ENCODE peak calls at places on chromosomes 1 and 21, in five cellular contexts. One of them, this sample, is unnamed. For H3K27me3, the result is how much of the 10 kb centered on the place peaks cover.

GRCh38 chr1:69911301-69911801 is 294.0 kb downstream of the LRRC40 start:
- DNase-seq in PC-9: no peak
- DNase-seq in lower lobe of right lung: no peak
- DNase-seq in tibial nerve: no peak
- DNase-seq in ascending aorta: no peak
- DNase-seq in this sample: no peak

GRCh38 chr21:21860888-21861287 is 862.7 kb downstream of the NCAM2 start:
- DNase-seq in PC-9: no peak
- DNase-seq in lower lobe of right lung: no peak
- DNase-seq in tibial nerve: no peak
- DNase-seq in ascending aorta: no peak
- DNase-seq in this sample: no peak

GRCh38 chr1:85275701-85276289 is 637 bp downstream of the BCL10 start:
- DNase-seq in PC-9: no peak
- DNase-seq in lower lobe of right lung: no peak
- DNase-seq in tibial nerve: no peak
- DNase-seq in ascending aorta: no peak
- DNase-seq in this sample: no peak

GRCh38 chr1:208172389-208173140 is 71.6 kb downstream of the PLXNA2 start:
- DNase-seq in PC-9: no peak
- DNase-seq in lower lobe of right lung: no peak
- DNase-seq in tibial nerve: no peak
- DNase-seq in ascending aorta: no peak
- DNase-seq in this sample: no peak

GRCh38 chr1:229756666-229757065 is 130.6 kb downstream of the URB2 start:
- DNase-seq in PC-9: peak
- DNase-seq in lower lobe of right lung: no peak
- DNase-seq in tibial nerve: no peak
- DNase-seq in ascending aorta: no peak
- DNase-seq in this sample: no peak

GRCh38 chr1:169572184-169572583 is 14.1 kb downstream of the F5 start:
- DNase-seq in PC-9: no peak
- DNase-seq in lower lobe of right lung: no peak
- DNase-seq in tibial nerve: no peak
- DNase-seq in ascending aorta: no peak
- DNase-seq in this sample: no peak

GRCh38 chr21:34939673-34940321 is 109.3 kb downstream of the RUNX1 start:
- DNase-seq in PC-9: no peak
- DNase-seq in lower lobe of right lung: no peak
- DNase-seq in tibial nerve: no peak
- DNase-seq in ascending aorta: no peak
- DNase-seq in this sample: no peak

GRCh38 chr1:153928245-153928644 is 5.5 kb upstream of the GATAD2B start:
- DNase-seq in PC-9: no peak
- DNase-seq in lower lobe of right lung: no peak
- DNase-seq in tibial nerve: no peak
- DNase-seq in ascending aorta: no peak
- DNase-seq in this sample: no peak

GRCh38 chr1:64963466-64963865 is 2.9 kb downstream of the JAK1 start:
- DNase-seq in PC-9: no peak
- DNase-seq in lower lobe of right lung: no peak
- DNase-seq in tibial nerve: no peak
- DNase-seq in ascending aorta: no peak
- DNase-seq in this sample: no peak

GRCh38 chr1:248892590-248892989 is 13.4 kb upstream of the PGBD2 start:
- DNase-seq in PC-9: no peak
- DNase-seq in lower lobe of right lung: no peak
- DNase-seq in tibial nerve: no peak
- DNase-seq in ascending aorta: no peak
- DNase-seq in this sample: no peak
- TF ChIP-seq CTCF in PC-9: no peak
- TF ChIP-seq CTCF in lower lobe of right lung: no peak
- TF ChIP-seq CTCF in tibial nerve: no peak
- TF ChIP-seq CTCF in ascending aorta: no peak
- TF ChIP-seq CTCF in this sample: no peak

GRCh38 chr1:164561007-164561406 is 2.0 kb downstream of the PBX1 start:
- DNase-seq in PC-9: no peak
- DNase-seq in lower lobe of right lung: no peak
- DNase-seq in tibial nerve: no peak
- DNase-seq in ascending aorta: no peak
- DNase-seq in this sample: no peak

GRCh38 chr1:164560504-164560903 is 1.5 kb downstream of the PBX1 start:
- DNase-seq in PC-9: no peak
- DNase-seq in lower lobe of right lung: no peak
- DNase-seq in tibial nerve: no peak
- DNase-seq in ascending aorta: no peak
- DNase-seq in this sample: no peak

GRCh38 chr1:164560076-164560475 is 1.1 kb downstream of the PBX1 start:
- DNase-seq in PC-9: no peak
- DNase-seq in lower lobe of right lung: no peak
- DNase-seq in tibial nerve: no peak
- DNase-seq in ascending aorta: no peak
- DNase-seq in this sample: no peak

GRCh38 chr1:164558461-164559341 is at the start of gene PBX1:
- DNase-seq in PC-9: peak
- DNase-seq in lower lobe of right lung: peak
- DNase-seq in tibial nerve: peak
- DNase-seq in ascending aorta: peak
- DNase-seq in this sample: peak

GRCh38 chr1:164559342-164560070 is 522 bp downstream of the PBX1 start:
- DNase-seq in PC-9: peak
- DNase-seq in lower lobe of right lung: peak
- DNase-seq in tibial nerve: no peak
- DNase-seq in ascending aorta: no peak
- DNase-seq in this sample: no peak
- H3K27ac ChIP-seq in PC-9: peak
- H3K27ac ChIP-seq in lower lobe of right lung: peak
- H3K27ac ChIP-seq in tibial nerve: peak
- H3K27ac ChIP-seq in ascending aorta: peak
- H3K27ac ChIP-seq in this sample: no peak

GRCh38 chr1:151830055-151830454 is 1.5 kb downstream of the RORC start:
- DNase-seq in PC-9: no peak
- DNase-seq in lower lobe of right lung: no peak
- DNase-seq in tibial nerve: no peak
- DNase-seq in ascending aorta: no peak
- DNase-seq in this sample: no peak
- H3K27me3 ChIP-seq in PC-9: under half
- H3K27me3 ChIP-seq in lower lobe of right lung: under half
- H3K27me3 ChIP-seq in tibial nerve: under half
- H3K27me3 ChIP-seq in ascending aorta: under half
- H3K27me3 ChIP-seq in this sample: under half

DNA sequence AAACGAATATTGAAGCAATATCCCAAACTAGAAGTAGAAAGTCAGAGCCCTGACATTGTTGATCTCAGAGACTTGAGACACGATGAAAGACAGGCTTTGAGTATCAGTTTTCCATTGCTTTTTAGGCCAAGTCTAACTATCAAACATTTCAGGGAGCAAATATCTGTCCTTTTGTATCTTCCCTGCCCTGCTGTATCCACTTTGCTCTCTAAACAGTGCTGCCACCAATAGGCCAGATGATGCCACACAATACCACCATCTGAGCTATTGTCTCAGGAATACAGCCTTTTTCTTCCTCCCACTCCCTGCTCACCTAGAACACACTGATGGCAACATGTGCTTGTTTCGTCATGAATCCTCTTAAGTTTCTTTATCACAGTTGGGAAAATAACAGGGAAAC is 62.6 kb upstream of the SPAG17 start:
- DNase-seq in PC-9: no peak
- DNase-seq in lower lobe of right lung: no peak
- DNase-seq in tibial nerve: no peak
- DNase-seq in ascending aorta: no peak
- DNase-seq in this sample: no peak
- TF ChIP-seq CTCF in PC-9: peak
- TF ChIP-seq CTCF in lower lobe of right lung: no peak
- TF ChIP-seq CTCF in tibial nerve: no peak
- TF ChIP-seq CTCF in ascending aorta: no peak
- TF ChIP-seq CTCF in this sample: no peak

DNA sequence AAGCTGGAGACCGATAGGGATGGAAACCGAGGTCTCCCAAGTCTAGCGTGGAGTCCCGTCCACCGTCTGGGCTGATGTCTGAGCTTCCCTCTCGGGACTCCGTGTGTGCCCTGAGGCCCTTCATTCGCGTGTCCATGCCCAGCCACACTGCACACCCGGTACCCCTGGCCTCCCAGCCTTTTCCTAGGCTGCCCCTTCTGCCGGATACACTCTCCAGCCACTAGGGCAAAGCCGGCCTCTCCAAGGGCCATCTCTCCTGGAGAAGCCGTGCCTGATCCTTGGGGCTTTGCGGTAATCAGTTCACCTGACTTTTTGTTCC is 49.4 kb upstream of the SLC2A1 start:
- DNase-seq in PC-9: peak
- DNase-seq in lower lobe of right lung: no peak
- DNase-seq in tibial nerve: no peak
- DNase-seq in ascending aorta: no peak
- DNase-seq in this sample: no peak
- H3K27ac ChIP-seq in PC-9: no peak
- H3K27ac ChIP-seq in lower lobe of right lung: no peak
- H3K27ac ChIP-seq in tibial nerve: peak
- H3K27ac ChIP-seq in ascending aorta: no peak
- H3K27ac ChIP-seq in this sample: no peak

DNA sequence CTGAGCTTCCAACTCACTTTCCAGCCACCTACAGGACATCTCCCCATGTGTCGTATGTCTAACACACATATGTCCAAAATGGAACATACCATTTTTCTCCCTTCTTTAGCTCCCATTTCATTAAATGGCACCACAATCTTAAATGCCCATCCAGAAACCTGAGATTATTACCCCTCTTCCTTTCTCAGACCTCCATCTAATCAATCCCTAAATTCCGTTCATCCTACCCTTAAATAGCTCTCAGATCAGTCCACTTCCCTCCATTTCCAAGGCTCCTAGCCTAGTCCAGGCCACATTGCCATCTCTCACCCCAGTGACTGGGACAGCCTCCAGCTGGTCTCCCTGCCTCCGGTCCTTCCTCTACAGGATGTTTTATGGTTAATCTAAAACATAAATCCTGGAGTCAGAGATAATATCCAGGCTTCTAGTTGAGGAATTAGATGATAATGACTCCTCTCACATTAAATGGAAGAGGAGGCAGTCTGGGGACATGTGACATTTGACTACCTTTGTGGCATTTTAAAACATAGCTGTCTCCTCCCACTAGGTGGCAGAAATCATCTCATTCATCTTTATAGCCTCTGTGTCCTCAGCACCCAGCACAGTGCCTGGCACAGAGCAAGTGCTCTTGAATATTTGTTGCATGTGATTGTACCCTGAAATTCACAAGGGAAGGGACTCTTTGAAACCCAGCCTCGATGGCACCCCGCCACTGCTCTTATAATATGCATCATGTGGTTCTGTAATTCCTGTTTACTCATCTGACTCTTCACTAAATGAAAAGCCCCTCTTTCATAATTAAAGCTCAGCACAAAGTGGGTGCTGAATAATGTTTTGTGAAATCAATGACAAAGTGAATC is 102.3 kb downstream of the TMEM53 start:
- DNase-seq in PC-9: no peak
- DNase-seq in lower lobe of right lung: no peak
- DNase-seq in tibial nerve: no peak
- DNase-seq in ascending aorta: no peak
- DNase-seq in this sample: no peak
- H3K27me3 ChIP-seq in PC-9: under half
- H3K27me3 ChIP-seq in lower lobe of right lung: under half
- H3K27me3 ChIP-seq in tibial nerve: under half
- H3K27me3 ChIP-seq in ascending aorta: under half
- H3K27me3 ChIP-seq in this sample: under half

This sample was measured in CD4-positive, alpha-beta T cell.